ENCODE peak calls at places on chromosome 11, in five cellular contexts. One of them, this sample, is unnamed.

GRCh38 chr11:116473236-116473769 is 299.5 kb downstream of the BUD13 start:
- DNase-seq in heart right ventricle: no peak
- DNase-seq in fibroblast of lung: no peak
- DNase-seq in MM.1S: no peak
- DNase-seq in colonic mucosa: no peak
- DNase-seq in this sample: peak; percentile 14

GRCh38 chr11:16605440-16605970 is 132.9 kb upstream of the C11orf58 start:
- DNase-seq in fibroblast of lung: peak; percentile 51
- DNase-seq in colonic mucosa: peak; percentile 38
- DNase-seq in MM.1S: peak; percentile 16
- DNase-seq in heart right ventricle: peak; percentile 52
- DNase-seq in this sample: no peak

GRCh38 chr11:88521354-88522310 is 184.1 kb upstream of the CTSC start:
- DNase-seq in fibroblast of lung: no peak
- DNase-seq in MM.1S: no peak
- DNase-seq in heart right ventricle: no peak
- DNase-seq in colonic mucosa: no peak
- DNase-seq in this sample: peak; percentile 58

GRCh38 chr11:66073669-66074068 is 3.6 kb downstream of the PACS1 start:
- DNase-seq in heart right ventricle: no peak
- DNase-seq in colonic mucosa: no peak
- DNase-seq in MM.1S: no peak
- DNase-seq in fibroblast of lung: no peak
- DNase-seq in this sample: no peak

GRCh38 chr11:46277313-46277622 is 194 bp upstream of the CREB3L1 start:
- DNase-seq in heart right ventricle: peak; percentile 61
- DNase-seq in fibroblast of lung: peak; percentile 72
- DNase-seq in MM.1S: no peak
- DNase-seq in colonic mucosa: no peak
- DNase-seq in this sample: peak; percentile 66

GRCh38 chr11:20363500-20364411 is at the start of gene HTATIP2:
- DNase-seq in fibroblast of lung: peak; percentile 66
- DNase-seq in colonic mucosa: peak; percentile 84
- DNase-seq in MM.1S: peak; percentile 50
- DNase-seq in heart right ventricle: peak; percentile 54
- DNase-seq in this sample: peak; percentile 57

GRCh38 chr11:19164230-19164855 is 37.4 kb downstream of the CSRP3 start:
- DNase-seq in colonic mucosa: no peak
- DNase-seq in fibroblast of lung: no peak
- DNase-seq in heart right ventricle: no peak
- DNase-seq in MM.1S: no peak
- DNase-seq in this sample: no peak

GRCh38 chr11:74220376-74220775 is 49.3 kb downstream of the PPME1 start:
- DNase-seq in fibroblast of lung: no peak
- DNase-seq in heart right ventricle: no peak
- DNase-seq in MM.1S: no peak
- DNase-seq in colonic mucosa: no peak
- DNase-seq in this sample: peak; percentile 18

GRCh38 chr11:125091247-125091876 is 20.1 kb downstream of the TMEM218 start:
- DNase-seq in MM.1S: no peak
- DNase-seq in fibroblast of lung: peak; percentile 86
- DNase-seq in colonic mucosa: peak; percentile 16
- DNase-seq in heart right ventricle: peak; percentile 42
- DNase-seq in this sample: peak; percentile 86

GRCh38 chr11:13140873-13141655 is 131.9 kb downstream of the RASSF10 start:
- DNase-seq in heart right ventricle: no peak
- DNase-seq in MM.1S: no peak
- DNase-seq in fibroblast of lung: no peak
- DNase-seq in colonic mucosa: peak; percentile 34
- DNase-seq in this sample: no peak

GRCh38 chr11:2800655-2801531 is 84.7 kb downstream of the CDKN1C start:
- DNase-seq in MM.1S: no peak
- DNase-seq in colonic mucosa: peak; percentile 7
- DNase-seq in fibroblast of lung: no peak
- DNase-seq in heart right ventricle: no peak
- DNase-seq in this sample: no peak

GRCh38 chr11:134155456-134155855 is 68.3 kb downstream of the NCAPD3 start:
- DNase-seq in heart right ventricle: no peak
- DNase-seq in colonic mucosa: no peak
- DNase-seq in MM.1S: no peak
- DNase-seq in fibroblast of lung: no peak
- DNase-seq in this sample: no peak

GRCh38 chr11:125968363-125968762 is 22.5 kb downstream of the VSIG10L2 start:
- DNase-seq in fibroblast of lung: peak; percentile 26
- DNase-seq in MM.1S: no peak
- DNase-seq in heart right ventricle: no peak
- DNase-seq in colonic mucosa: no peak
- DNase-seq in this sample: no peak

GRCh38 chr11:120139316-120140069 is 1.6 kb upstream of the TRIM29 start:
- DNase-seq in fibroblast of lung: no peak
- DNase-seq in colonic mucosa: no peak
- DNase-seq in MM.1S: no peak
- DNase-seq in heart right ventricle: no peak
- DNase-seq in this sample: no peak

GRCh38 chr11:44112083-44112865 is 16.8 kb downstream of the EXT2 start:
- DNase-seq in colonic mucosa: no peak
- DNase-seq in fibroblast of lung: peak; percentile 58
- DNase-seq in heart right ventricle: peak; percentile 48
- DNase-seq in MM.1S: no peak
- DNase-seq in this sample: peak; percentile 52

GRCh38 chr11:40401132-40401853 is 1058.2 kb downstream of the LRRC4C start:
- DNase-seq in fibroblast of lung: no peak
- DNase-seq in heart right ventricle: no peak
- DNase-seq in colonic mucosa: no peak
- DNase-seq in MM.1S: no peak
- DNase-seq in this sample: no peak

GRCh38 chr11:78564037-78564888 is 10.4 kb downstream of the NARS2 start:
- DNase-seq in heart right ventricle: peak; percentile 57
- DNase-seq in colonic mucosa: peak; percentile 68
- DNase-seq in fibroblast of lung: peak; percentile 82
- DNase-seq in MM.1S: peak; percentile 72
- DNase-seq in this sample: peak; percentile 87

GRCh38 chr11:120208777-120209176 is 2.1 kb upstream of the OAF start:
- DNase-seq in heart right ventricle: no peak
- DNase-seq in fibroblast of lung: peak; percentile 79
- DNase-seq in MM.1S: no peak
- DNase-seq in colonic mucosa: peak; percentile 68
- DNase-seq in this sample: peak; percentile 70

GRCh38 chr11:132586801-132587200 is 945.5 kb downstream of the OPCML start:
- DNase-seq in MM.1S: no peak
- DNase-seq in heart right ventricle: no peak
- DNase-seq in colonic mucosa: no peak
- DNase-seq in fibroblast of lung: peak; percentile 66
- DNase-seq in this sample: no peak
- TF ChIP-seq CTCF in MM.1S: no peak
- TF ChIP-seq CTCF in heart right ventricle: no peak
- TF ChIP-seq CTCF in colonic mucosa: no peak
- TF ChIP-seq CTCF in fibroblast of lung: no peak
- TF ChIP-seq CTCF in this sample: no peak

GRCh38 chr11:6481924-6482275 is 599 bp downstream of the TIMM10B start:
- DNase-seq in colonic mucosa: no peak
- DNase-seq in heart right ventricle: no peak
- DNase-seq in fibroblast of lung: no peak
- DNase-seq in MM.1S: no peak
- DNase-seq in this sample: no peak
- H3K4me3 ChIP-seq in colonic mucosa: peak overlapping the region; percentile 64
- H3K4me3 ChIP-seq in heart right ventricle: peak overlapping the region; percentile 87
- H3K4me3 ChIP-seq in fibroblast of lung: peak overlapping the region; percentile 85
- H3K4me3 ChIP-seq in MM.1S: peak overlapping the region; percentile 98
- H3K4me3 ChIP-seq in this sample: peak overlapping the region; percentile 99

GRCh38 chr11:118401880-118402590 is 629 bp downstream of the ATP5MG start:
- DNase-seq in heart right ventricle: no peak
- DNase-seq in colonic mucosa: no peak
- DNase-seq in fibroblast of lung: peak; percentile 80
- DNase-seq in MM.1S: no peak
- DNase-seq in this sample: peak; percentile 87
- TF ChIP-seq CTCF in heart right ventricle: no peak
- TF ChIP-seq CTCF in colonic mucosa: no peak
- TF ChIP-seq CTCF in fibroblast of lung: no peak
- TF ChIP-seq CTCF in MM.1S: peak; percentile 12
- TF ChIP-seq CTCF in this sample: no peak

GRCh38 chr11:68010058-68011041 is at the start of gene ALDH3B1:
- DNase-seq in colonic mucosa: peak; percentile 94
- DNase-seq in fibroblast of lung: peak; percentile 91
- DNase-seq in heart right ventricle: peak; percentile 82
- DNase-seq in MM.1S: peak; percentile 66
- DNase-seq in this sample: peak; percentile 88
- H3K4me3 ChIP-seq in colonic mucosa: peak within 1 kb of the TSS; percentile 29
- H3K4me3 ChIP-seq in fibroblast of lung: peak within 1 kb of the TSS; percentile 57
- H3K4me3 ChIP-seq in heart right ventricle: no peak within 1 kb of the TSS
- H3K4me3 ChIP-seq in MM.1S: peak within 1 kb of the TSS; percentile 32
- H3K4me3 ChIP-seq in this sample: peak within 1 kb of the TSS; percentile 65

DNA sequence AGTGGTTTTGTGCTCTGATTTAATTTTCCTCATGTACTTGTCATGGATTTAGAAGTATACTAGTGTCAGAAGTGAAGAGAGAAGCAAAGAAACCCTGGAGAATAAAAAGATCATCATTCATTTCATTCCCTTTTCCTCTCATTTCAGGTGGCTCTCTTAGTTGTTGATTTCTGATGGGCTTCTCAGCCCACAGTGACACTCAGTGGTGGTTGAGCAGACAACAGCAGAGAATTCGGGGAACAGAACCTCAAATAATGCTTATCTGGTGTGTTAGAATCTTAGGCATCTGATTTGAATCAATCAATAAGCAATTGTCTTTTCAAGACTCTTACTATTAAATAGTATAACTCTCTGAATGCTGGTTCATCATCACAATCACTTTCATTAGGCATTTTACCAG is 1289.4 kb downstream of the FAM181B start:
- DNase-seq in heart right ventricle: no peak
- DNase-seq in fibroblast of lung: no peak
- DNase-seq in MM.1S: peak; percentile 53
- DNase-seq in colonic mucosa: no peak
- DNase-seq in this sample: no peak
- TF ChIP-seq CTCF in heart right ventricle: peak; percentile 8
- TF ChIP-seq CTCF in fibroblast of lung: no peak
- TF ChIP-seq CTCF in MM.1S: peak; percentile 66
- TF ChIP-seq CTCF in colonic mucosa: no peak
- TF ChIP-seq CTCF in this sample: no peak

DNA sequence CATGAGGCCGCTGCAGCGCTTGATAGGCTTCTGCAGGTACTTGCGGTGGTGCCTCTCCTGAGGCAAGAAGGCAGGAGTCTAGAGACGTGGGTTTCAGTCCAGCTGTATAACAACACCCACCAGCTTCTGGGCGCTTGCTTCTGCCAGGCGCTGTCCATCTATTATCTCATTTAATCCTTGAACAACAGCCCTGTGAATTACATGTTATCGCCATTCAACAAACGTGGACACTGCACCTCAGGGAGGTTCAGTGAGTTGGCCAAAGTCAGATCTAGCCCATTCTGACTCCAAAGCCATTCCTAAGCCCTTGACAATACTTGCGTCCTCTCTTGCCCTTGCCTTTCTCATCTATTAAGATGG is 436 bp upstream of the FAM181B start:
- DNase-seq in MM.1S: no peak
- DNase-seq in fibroblast of lung: no peak
- DNase-seq in colonic mucosa: no peak
- DNase-seq in heart right ventricle: no peak
- DNase-seq in this sample: no peak
- H3K4me3 ChIP-seq in MM.1S: no peak overlapping the region
- H3K4me3 ChIP-seq in fibroblast of lung: no peak overlapping the region
- H3K4me3 ChIP-seq in colonic mucosa: no peak overlapping the region
- H3K4me3 ChIP-seq in heart right ventricle: no peak overlapping the region
- H3K4me3 ChIP-seq in this sample: no peak overlapping the region

GRCh38 chr11:80104196-80104595 is 663.4 kb upstream of the TENM4 start:
- DNase-seq in MM.1S: no peak
- DNase-seq in fibroblast of lung: no peak
- DNase-seq in heart right ventricle: no peak
- DNase-seq in colonic mucosa: no peak
- DNase-seq in this sample: no peak

GRCh38 chr11:80109652-80110051 is 668.8 kb upstream of the TENM4 start:
- DNase-seq in MM.1S: no peak
- DNase-seq in fibroblast of lung: no peak
- DNase-seq in colonic mucosa: no peak
- DNase-seq in heart right ventricle: no peak
- DNase-seq in this sample: no peak

GRCh38 chr11:80109031-80109430 is 668.2 kb upstream of the TENM4 start:
- DNase-seq in heart right ventricle: no peak
- DNase-seq in fibroblast of lung: no peak
- DNase-seq in MM.1S: no peak
- DNase-seq in colonic mucosa: no peak
- DNase-seq in this sample: no peak

GRCh38 chr11:80103149-80103859 is 662.5 kb upstream of the TENM4 start:
- DNase-seq in heart right ventricle: no peak
- DNase-seq in fibroblast of lung: peak; percentile 90
- DNase-seq in colonic mucosa: no peak
- DNase-seq in MM.1S: no peak
- DNase-seq in this sample: peak; percentile 75

DNA sequence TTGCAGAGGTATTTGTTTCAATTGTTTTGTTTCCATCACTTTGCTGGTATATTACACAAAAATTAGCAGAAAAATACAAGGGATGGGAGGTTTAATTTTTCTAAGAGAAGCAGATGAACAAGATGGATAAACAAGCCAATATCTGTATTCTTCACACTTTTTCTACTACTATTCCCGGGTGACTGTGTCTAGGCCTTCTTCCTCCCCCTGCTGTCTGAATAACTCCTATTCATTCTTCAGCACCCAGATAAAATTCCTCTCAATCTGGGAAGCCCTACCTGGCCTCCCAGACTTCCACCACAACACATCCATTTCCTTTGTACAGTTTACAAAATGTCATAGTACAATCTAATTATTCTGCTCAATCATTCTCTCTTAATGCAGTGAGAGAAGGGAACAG is 666.6 kb upstream of the TENM4 start:
- DNase-seq in MM.1S: no peak
- DNase-seq in fibroblast of lung: no peak
- DNase-seq in heart right ventricle: no peak
- DNase-seq in colonic mucosa: no peak
- DNase-seq in this sample: no peak
- TF ChIP-seq CTCF in MM.1S: no peak
- TF ChIP-seq CTCF in fibroblast of lung: no peak
- TF ChIP-seq CTCF in heart right ventricle: no peak
- TF ChIP-seq CTCF in colonic mucosa: no peak
- TF ChIP-seq CTCF in this sample: no peak

This sample was measured in fibroblast of the aortic adventitia.